ENCODE peak calls at places on chromosomes 12 and 14, in seven cellular contexts. D is H9, C is SW480, G is anterior cingulate cortex, H is nephron progenitor cell, J is nucleus accumbens, Y is posterior cingulate gyrus. R is an unnamed sample.

GRCh38 chr12:63090716-63091115 is 60.3 kb downstream of the AVPR1A start:
- DNase-seq in D (no peak), C (no peak), G (peak), H (no peak), J (no peak), Y (peak), R (peak)

GRCh38 chr12:12608557-12608957 is 3.1 kb upstream of the CREBL2 start:
- DNase-seq in D (no peak), C (peak), G (no peak), H (no peak), J (no peak), Y (no peak), R (peak)

GRCh38 chr12:95326450-95326849 is 108.8 kb downstream of the VEZT start:
- DNase-seq in D (no peak), C (no peak), G (no peak), H (no peak), J (no peak), Y (no peak), R (no peak)

GRCh38 chr14:96622926-96623325 is 120.7 kb downstream of the PAPOLA start:
- DNase-seq in D (peak), C (no peak), G (no peak), H (no peak), J (no peak), Y (peak), R (no peak)

GRCh38 chr14:105069887-105070759 is 4.9 kb upstream of the GPR132 start:
- DNase-seq in D (peak), C (no peak), G (no peak), H (no peak), J (no peak), Y (peak), R (peak)

GRCh38 chr12:124231980-124232653 is 62.8 kb upstream of the RFLNA start:
- DNase-seq in D (no peak), C (peak), G (no peak), H (no peak), J (no peak), Y (no peak), R (no peak)

GRCh38 chr12:41681898-41682297 is 462.8 kb downstream of the GXYLT1 start:
- DNase-seq in D (no peak), C (no peak), G (no peak), H (no peak), J (no peak), Y (no peak), R (no peak)

GRCh38 chr14:50031534-50032313 is 84.6 kb downstream of the VCPKMT start:
- DNase-seq in D (no peak), C (no peak), G (no peak), H (no peak), J (no peak), Y (no peak), R (no peak)

GRCh38 chr12:22787557-22787956 is 162.6 kb downstream of the ETNK1 start:
- DNase-seq in D (no peak), C (no peak), G (no peak), H (no peak), J (no peak), Y (no peak), R (no peak)

GRCh38 chr12:108193922-108194321 is 64.8 kb downstream of the WSCD2 start:
- DNase-seq in D (no peak), C (peak), G (no peak), H (peak), J (no peak), Y (peak), R (peak)

GRCh38 chr14:83433618-83434017 is 1900.0 kb upstream of the SEL1L start:
- DNase-seq in D (no peak), C (no peak), G (no peak), H (no peak), J (no peak), Y (no peak), R (no peak)

GRCh38 chr12:119687344-119687865 is 19.5 kb downstream of the PRKAB1 start:
- DNase-seq in D (no peak), C (no peak), G (no peak), H (peak), J (no peak), Y (no peak), R (no peak)

GRCh38 chr12:20063116-20063515 is 305.2 kb upstream of the PDE3A start:
- DNase-seq in D (no peak), C (no peak), G (no peak), H (no peak), J (no peak), Y (no peak), R (no peak)

GRCh38 chr14:34536951-34537676 is 2.4 kb downstream of the EAPP start:
- DNase-seq in D (no peak), C (no peak), G (no peak), H (no peak), J (no peak), Y (no peak), R (no peak)

GRCh38 chr12:54352022-54352531 is 12.2 kb downstream of the GPR84 start:
- DNase-seq in D (peak), C (no peak), G (peak), H (peak), J (peak), Y (peak), R (peak)

GRCh38 chr12:111066744-111067437 is 146.5 kb upstream of the MYL2 start:
- DNase-seq in D (peak), C (peak), G (no peak), H (no peak), J (no peak), Y (no peak), R (no peak)

GRCh38 chr12:116672842-116673516 is 64.9 kb downstream of the SPRING1 start:
- DNase-seq in D (no peak), C (no peak), G (no peak), H (no peak), J (no peak), Y (no peak), R (no peak)

GRCh38 chr14:22560638-22561365 is 28.2 kb downstream of the DAD1 start:
- DNase-seq in D (no peak), C (no peak), G (no peak), H (no peak), J (no peak), Y (no peak), R (no peak)

GRCh38 chr12:112303004-112303403 is 79.2 kb downstream of the HECTD4 start:
- DNase-seq in D (no peak), C (no peak), G (no peak), H (no peak), J (no peak), Y (no peak), R (no peak)

GRCh38 chr12:50021071-50021470 is 4.2 kb downstream of the RACGAP1 start:
- DNase-seq in D (no peak), C (no peak), G (no peak), H (no peak), J (no peak), Y (no peak), R (no peak)

GRCh38 chr14:23351681-23352505 is 794 bp downstream of the SLC22A17 start:
- DNase-seq in D (peak), C (no peak), G (peak), H (peak), J (peak), Y (peak), R (peak)

GRCh38 chr12:80441921-80442320 is 2.1 kb upstream of the PTPRQ start:
- DNase-seq in D (no peak), C (no peak), G (no peak), H (no peak), J (no peak), Y (no peak), R (no peak)

GRCh38 chr14:63224196-63224595 is 20.0 kb downstream of the RHOJ start:
- DNase-seq in D (no peak), C (no peak), G (no peak), H (no peak), J (no peak), Y (no peak), R (no peak)

GRCh38 chr12:92558241-92558773 is 144.5 kb upstream of the PLEKHG7 start:
- DNase-seq in D (no peak), C (no peak), G (no peak), H (no peak), J (no peak), Y (no peak), R (no peak)

GRCh38 chr12:14668591-14668990 is 27.8 kb downstream of the GUCY2C start:
- DNase-seq in D (no peak), C (no peak), G (no peak), H (no peak), J (no peak), Y (no peak), R (no peak)

GRCh38 chr12:92784795-92785562 is 82.2 kb downstream of the PLEKHG7 start:
- DNase-seq in D (no peak), C (peak), G (no peak), H (peak), J (no peak), Y (no peak), R (peak)

GRCh38 chr12:6887460-6887859 is 14.4 kb upstream of the SPSB2 start:
- DNase-seq in D (no peak), C (no peak), G (no peak), H (no peak), J (no peak), Y (peak), R (no peak)

GRCh38 chr12:131895640-131896079 is 1.2 kb downstream of the ULK1 start:
- DNase-seq in D (peak), C (no peak), G (no peak), H (no peak), J (no peak), Y (no peak), R (no peak)

R was measured in Ammon's horn.